ENCODE peak calls at places on chromosomes 13 and 19, in four cellular contexts. F is lower lobe of right lung, I is tibial artery, E is psoas muscle. M is an unnamed sample.

GRCh38 chr19:18339703-18340102 is 695 bp upstream of the PGPEP1 start:
- DNase-seq in F (no peak), I (no peak), E (no peak), M (no peak)

GRCh38 chr19:55158848-55159793 is 1.6 kb upstream of the TNNI3 start:
- DNase-seq in F (no peak), I (no peak), E (peak; percentile 45), M (no peak)

GRCh38 chr19:50280074-50280473 is 49.1 kb downstream of the KCNC3 start:
- DNase-seq in F (no peak), I (no peak), E (no peak), M (no peak)

GRCh38 chr19:39296906-39297305 is 699 bp downstream of the IFNL1 start:
- DNase-seq in F (no peak), I (peak; percentile 15), E (no peak), M (no peak)

GRCh38 chr19:41590945-41591344 is 15.0 kb downstream of the CEACAM21 start:
- DNase-seq in F (no peak), I (no peak), E (no peak), M (no peak)

GRCh38 chr19:46620267-46620666 is 4.6 kb downstream of the PTGIR start:
- DNase-seq in F (no peak), I (no peak), E (no peak), M (no peak)

GRCh38 chr19:29858621-29859020 is 46.8 kb downstream of the CCNE1 start:
- DNase-seq in F (no peak), I (no peak), E (no peak), M (no peak)

GRCh38 chr13:97425570-97425969 is 8.4 kb upstream of the RAP2A start:
- DNase-seq in F (no peak), I (no peak), E (no peak), M (no peak)

GRCh38 chr13:83940742-83941141 is 58.5 kb upstream of the SLITRK1 start:
- DNase-seq in F (no peak), I (no peak), E (no peak), M (no peak)

GRCh38 chr13:51635137-51635878 is 51.0 kb downstream of the WDFY2 start:
- DNase-seq in F (no peak), I (no peak), E (no peak), M (no peak)

GRCh38 chr13:51638497-51638871 is 54.2 kb downstream of the WDFY2 start:
- DNase-seq in F (no peak), I (no peak), E (no peak), M (no peak)

GRCh38 chr13:51636349-51636890 is 52.2 kb downstream of the WDFY2 start:
- DNase-seq in F (no peak), I (no peak), E (no peak), M (no peak)

GRCh38 chr13:51637852-51638496 is 53.7 kb downstream of the WDFY2 start:
- DNase-seq in F (no peak), I (no peak), E (no peak), M (no peak)

GRCh38 chr13:51639171-51639570 is 54.9 kb downstream of the WDFY2 start:
- DNase-seq in F (no peak), I (no peak), E (no peak), M (no peak)
- H3K4me1 ChIP-seq in F (peaks cover 30% of the 10 kb centered on the region), I (no peaks in the 10 kb centered on the region), E (peaks cover 1% of the 10 kb centered on the region), M (no peaks in the 10 kb centered on the region)

GRCh38 chr13:31947105-31947504 is 84.5 kb upstream of the FRY start:
- DNase-seq in F (no peak), I (no peak), E (no peak), M (no peak)

GRCh38 chr13:31952641-31953380 is 78.8 kb upstream of the FRY start:
- DNase-seq in F (no peak), I (no peak), E (no peak), M (no peak)

GRCh38 chr13:31950121-31950810 is 81.3 kb upstream of the FRY start:
- DNase-seq in F (no peak), I (no peak), E (no peak), M (no peak)

GRCh38 chr13:31947506-31947905 is 84.1 kb upstream of the FRY start:
- DNase-seq in F (no peak), I (no peak), E (no peak), M (no peak)

GRCh38 chr13:31951215-31951678 is 80.3 kb upstream of the FRY start:
- DNase-seq in F (peak; percentile 94), I (peak; percentile 77), E (peak; percentile 60), M (no peak)
- TF ChIP-seq CTCF in F (no peak), I (no peak), E (no peak), M (no peak)

GRCh38 chr13:75364131-75364713 is 117.7 kb downstream of the TBC1D4 start:
- DNase-seq in F (no peak), I (no peak), E (no peak), M (no peak)
- H3K4me1 ChIP-seq in F (peaks cover 29% of the 10 kb centered on the region), I (no peaks in the 10 kb centered on the region), E (peaks cover 57% of the 10 kb centered on the region), M (peaks cover 5% of the 10 kb centered on the region)

DNA sequence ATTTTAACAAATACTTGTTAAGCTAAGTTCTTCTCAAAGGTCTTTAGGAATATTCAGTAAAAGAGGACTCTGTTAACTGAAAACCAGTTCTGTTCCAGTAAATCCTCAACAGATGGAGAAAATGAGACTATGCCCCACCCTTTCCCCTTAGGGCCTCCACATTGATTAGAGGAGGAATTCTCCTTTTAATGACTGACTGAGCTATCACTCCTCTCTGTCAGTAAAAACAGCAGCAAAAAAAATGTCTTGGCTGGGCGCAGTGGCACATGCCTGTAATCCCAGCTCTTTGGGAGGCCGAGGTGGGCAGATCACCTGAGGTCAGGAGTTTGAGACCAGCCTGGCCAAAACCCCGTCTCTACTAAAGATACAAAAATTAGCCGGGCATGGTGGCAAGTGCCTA is 50.1 kb downstream of the NLRP12 start:
- DNase-seq in F (no peak), I (no peak), E (no peak), M (no peak)
- TF ChIP-seq CTCF in F (no peak), I (no peak), E (no peak), M (no peak)

GRCh38 chr13:29733069-29733700 is 117.2 kb downstream of the UBL3 start:
- DNase-seq in F (no peak), I (no peak), E (no peak), M (no peak)

GRCh38 chr13:29740961-29741360 is 109.5 kb downstream of the UBL3 start:
- DNase-seq in F (no peak), I (no peak), E (no peak), M (no peak)

DNA sequence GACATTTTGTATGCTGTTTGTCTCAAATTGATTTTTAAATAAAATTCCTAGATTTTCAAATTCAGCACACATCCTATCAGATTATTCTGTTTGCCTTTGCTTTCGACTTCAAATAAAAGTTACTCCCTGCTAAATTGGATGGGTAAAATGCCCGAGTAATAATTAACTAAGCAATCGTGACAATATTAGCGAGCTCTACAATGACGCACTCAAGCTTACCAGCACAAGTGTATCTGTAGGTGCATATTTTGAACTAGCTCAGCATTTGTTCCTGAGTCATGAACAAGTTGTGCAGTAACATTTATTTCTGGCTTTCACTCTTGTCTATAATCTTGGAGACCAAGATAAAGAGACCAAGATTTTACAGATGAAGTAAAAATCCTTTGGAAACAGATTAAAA is 113.4 kb downstream of the UBL3 start:
- DNase-seq in F (no peak), I (no peak), E (no peak), M (no peak)
- H3K4me1 ChIP-seq in F (no peaks in the 10 kb centered on the region), I (no peaks in the 10 kb centered on the region), E (no peaks in the 10 kb centered on the region), M (no peaks in the 10 kb centered on the region)

GRCh38 chr13:62388515-62388914 is 972.9 kb upstream of the PCDH20 start:
- DNase-seq in F (no peak), I (no peak), E (no peak), M (no peak)

GRCh38 chr13:62387642-62388041 is 972.0 kb upstream of the PCDH20 start:
- DNase-seq in F (no peak), I (no peak), E (no peak), M (no peak)
- TF ChIP-seq CTCF in F (no peak), I (no peak), E (no peak), M (no peak)